ENCODE peak calls at places on chromosomes 11 and 22, in four cellular contexts. C is AG04449, A is OCI-M1, S is GM04503. U is an unnamed sample.

GRCh38 chr11:60767388-60767811 is 10.7 kb downstream of the MS4A15 start:
- DNase-seq in A (peak), S (no peak), C (no peak), U (no peak)

GRCh38 chr11:121090145-121090721 is 10.8 kb upstream of the TECTA start:
- DNase-seq in A (no peak), C (no peak), S (no peak), U (no peak)

GRCh38 chr22:28791841-28792490 is 8.4 kb downstream of the XBP1 start:
- DNase-seq in S (no peak), A (peak), C (no peak), U (no peak)

GRCh38 chr11:36090351-36091245 is 146.7 kb downstream of the LDLRAD3 start:
- DNase-seq in A (peak), S (no peak), C (no peak), U (no peak)

GRCh38 chr11:64663656-64664055 is 59.3 kb downstream of the NRXN2 start:
- DNase-seq in A (no peak), S (no peak), C (no peak), U (no peak)

GRCh38 chr11:88179141-88179540 is 3.9 kb upstream of the RAB38 start:
- DNase-seq in A (no peak), S (no peak), C (peak), U (no peak)

GRCh38 chr11:83008581-83008923 is 63.1 kb downstream of the RAB30 start:
- DNase-seq in A (no peak), S (no peak), C (peak), U (no peak)

GRCh38 chr11:130449996-130450419 is 1.6 kb downstream of the ADAMTS15 start:
- DNase-seq in A (no peak), S (no peak), C (no peak), U (peak)

GRCh38 chr22:19124377-19124776 is 2.2 kb upstream of the DGCR2 start:
- DNase-seq in C (no peak), S (no peak), A (no peak), U (no peak)

GRCh38 chr11:36016263-36016662 is 72.4 kb downstream of the LDLRAD3 start:
- DNase-seq in A (no peak), C (no peak), S (no peak), U (no peak)

GRCh38 chr11:45889555-45889954 is 4.1 kb downstream of the MAPK8IP1 start:
- DNase-seq in C (no peak), A (no peak), S (no peak), U (no peak)

GRCh38 chr11:18748766-18749375 is 22.9 kb upstream of the IGSF22 start:
- DNase-seq in A (no peak), C (no peak), S (no peak), U (no peak)

GRCh38 chr22:49142281-49142680 is 685.4 kb downstream of the BRD1 start:
- DNase-seq in C (no peak), S (no peak), A (no peak), U (no peak)

GRCh38 chr22:35541254-35541748 is 670 bp downstream of the RASD2 start:
- DNase-seq in C (no peak), A (no peak), S (no peak), U (no peak)

GRCh38 chr22:27666272-27666997 is 135.1 kb downstream of the MN1 start:
- DNase-seq in A (no peak), C (no peak), S (no peak), U (no peak)

GRCh38 chr22:23566716-23567475 is 13.2 kb downstream of the IGLL1 start:
- DNase-seq in C (no peak), S (no peak), A (no peak), U (no peak)

GRCh38 chr11:19499999-19500398 is 212.6 kb upstream of the NAV2 start:
- DNase-seq in A (no peak), C (no peak), S (peak), U (peak)

GRCh38 chr11:28976801-28977145 is 868.6 kb downstream of the METTL15 start:
- DNase-seq in S (no peak), A (no peak), C (no peak), U (no peak)

GRCh38 chr22:44212936-44213335 is 32.2 kb downstream of the PARVG start:
- DNase-seq in C (no peak), A (no peak), S (no peak), U (no peak)

GRCh38 chr22:38305481-38306448 is 11.5 kb downstream of the CSNK1E start:
- DNase-seq in C (no peak), S (no peak), A (no peak), U (no peak)

GRCh38 chr11:118615282-118615979 is 8.0 kb downstream of the PHLDB1 start:
- DNase-seq in S (no peak), A (no peak), C (no peak), U (no peak)

GRCh38 chr11:7637447-7638157 is 35.7 kb downstream of the CYB5R2 start:
- DNase-seq in A (no peak), S (peak), C (peak), U (peak)

U was measured in AG09319.